ENCODE peak calls at places on chromosomes 2 and 18, in seven cellular contexts. F is H1, U is SW 1271, B is MM.1S, W is EH, C is Caki2, N is COR-L47. T is an unnamed sample.

GRCh38 chr2:33047939-33048338 is 101.2 kb downstream of the LTBP1 start:
- DNase-seq in F (no peak), U (no peak), B (no peak), W (no peak), C (no peak), N (no peak), T (no peak)

GRCh38 chr2:118477111-118477517 is 370.3 kb downstream of the EN1 start:
- DNase-seq in F (no peak), U (no peak), B (no peak), W (no peak), C (no peak), N (no peak), T (no peak)

GRCh38 chr2:36615214-36615613 is 17.2 kb upstream of the FEZ2 start:
- DNase-seq in F (no peak), U (no peak), B (no peak), W (peak), C (no peak), N (no peak), T (no peak)

GRCh38 chr18:14925281-14925709 is 177.3 kb downstream of the ANKRD30B start:
- DNase-seq in F (no peak), U (no peak), B (no peak), W (no peak), C (no peak), N (no peak), T (no peak)

GRCh38 chr2:84970266-84970955 is 550 bp upstream of the KCMF1 start:
- DNase-seq in F (peak), U (no peak), B (peak), W (peak), C (peak), N (peak), T (peak)

GRCh38 chr2:138447889-138448570 is 53.5 kb upstream of the SPOPL start:
- DNase-seq in F (no peak), U (no peak), B (no peak), W (no peak), C (no peak), N (no peak), T (no peak)

GRCh38 chr2:167264380-167264779 is 376.1 kb downstream of the XIRP2 start:
- DNase-seq in F (no peak), U (peak), B (peak), W (peak), C (no peak), N (peak), T (peak)

GRCh38 chr2:2271471-2271941 is 59.6 kb downstream of the MYT1L start:
- DNase-seq in F (no peak), U (peak), B (no peak), W (peak), C (peak), N (no peak), T (peak)

GRCh38 chr2:155320236-155320635 is 621.7 kb downstream of the KCNJ3 start:
- DNase-seq in F (no peak), U (no peak), B (no peak), W (no peak), C (no peak), N (no peak), T (no peak)